ENCODE peak calls at places on chromosomes 2 and 18, in six cellular contexts. U is NCI-H345; F is PC-3; L is activated naive CD4-positive, alpha-beta T cell; K is HEK293T; J is tibial artery. D is an unnamed sample.

GRCh38 chr2:20525041-20526035 is 78.5 kb downstream of the RHOB start:
- DNase-seq in K (no peak), L (no peak), J (peak), F (peak), U (peak), D (no peak)

GRCh38 chr2:237491515-237492118 is 4.6 kb downstream of the MLPH start:
- DNase-seq in L (no peak), F (no peak), J (no peak), U (no peak), K (no peak), D (no peak)

GRCh38 chr2:127055786-127056076 is 51.2 kb downstream of the BIN1 start:
- DNase-seq in F (no peak), L (no peak), J (no peak), U (no peak), K (no peak), D (no peak)

GRCh38 chr2:153096272-153096671 is 377.9 kb downstream of the ARL6IP6 start:
- DNase-seq in L (no peak), F (no peak), J (no peak), U (no peak), K (no peak), D (no peak)

GRCh38 chr2:96265349-96265839 is 403 bp downstream of the TMEM127 start:
- DNase-seq in F (no peak), U (no peak), K (peak), J (peak), L (peak), D (peak)

GRCh38 chr2:105875241-105875640 is 130.5 kb downstream of the NCK2 start:
- DNase-seq in K (no peak), J (no peak), F (no peak), U (peak), L (no peak), D (peak)

GRCh38 chr18:76260941-76261472 is 234.0 kb downstream of the ZNF516 start:
- DNase-seq in J (no peak), U (no peak), F (no peak), K (no peak), L (no peak), D (no peak)

GRCh38 chr2:155377178-155377780 is 678.8 kb downstream of the KCNJ3 start:
- DNase-seq in F (peak), U (peak), K (no peak), J (no peak), L (no peak), D (peak)

D was measured in NCI-H2171 treated with DMSO at 0.1 percent for 48 hours.